ENCODE peak calls at places on chromosome 7, in seven cellular contexts. I is kidney epithelial cell, V is HL-60, J is astrocyte of the spinal cord, O is mammary epithelial cell, M is cardiac muscle cell, G is AG04449. Q is an unnamed sample.

GRCh38 chr7:41188163-41189130 is 514.4 kb downstream of the INHBA start:
- DNase-seq in I (peak), V (no peak), J (peak), O (peak), M (peak), G (peak), Q (peak)

GRCh38 chr7:150799741-150800575 is at the start of gene TMEM176B:
- DNase-seq in I (no peak), V (no peak), J (no peak), O (no peak), M (no peak), G (no peak), Q (no peak)

GRCh38 chr7:96219382-96220130 is 102.3 kb downstream of the SLC25A13 start:
- DNase-seq in I (peak), V (no peak), J (peak), O (peak), M (peak), G (no peak), Q (no peak)

GRCh38 chr7:150370612-150371071 is 2.0 kb downstream of the REPIN1 start:
- DNase-seq in I (no peak), V (no peak), J (peak), O (no peak), M (peak), G (no peak), Q (peak)

GRCh38 chr7:6436385-6436685 is 11.4 kb downstream of the DAGLB start:
- DNase-seq in I (no peak), V (no peak), J (no peak), O (no peak), M (no peak), G (no peak), Q (no peak)

GRCh38 chr7:24419070-24419469 is 135.1 kb downstream of the NPY start:
- DNase-seq in I (no peak), V (no peak), J (no peak), O (no peak), M (peak), G (no peak), Q (peak)

GRCh38 chr7:148607151-148607661 is 16.6 kb downstream of the C7orf33 start:
- DNase-seq in I (no peak), V (no peak), J (no peak), O (no peak), M (no peak), G (no peak), Q (no peak)

GRCh38 chr7:106878748-106879439 is 13.8 kb downstream of the PIK3CG start:
- DNase-seq in I (no peak), V (no peak), J (no peak), O (no peak), M (no peak), G (no peak), Q (no peak)

GRCh38 chr7:33873981-33874750 is 31.2 kb upstream of the BMPER start:
- DNase-seq in I (no peak), V (no peak), J (peak), O (peak), M (peak), G (no peak), Q (peak)

GRCh38 chr7:23220690-23221305 is 25.8 kb upstream of the GPNMB start:
- DNase-seq in I (no peak), V (no peak), J (no peak), O (no peak), M (peak), G (no peak), Q (peak)

GRCh38 chr7:23373151-23374004 is 74.2 kb downstream of the MALSU1 start:
- DNase-seq in I (no peak), V (no peak), J (peak), O (peak), M (peak), G (no peak), Q (no peak)

GRCh38 chr7:25622716-25623115 is 394.4 kb upstream of the NPVF start:
- DNase-seq in I (no peak), V (no peak), J (no peak), O (no peak), M (no peak), G (no peak), Q (peak)

GRCh38 chr7:44534501-44534900 is 6.6 kb downstream of the NPC1L1 start:
- DNase-seq in I (no peak), V (peak), J (peak), O (peak), M (peak), G (no peak), Q (peak)

GRCh38 chr7:132580717-132581285 is 4.5 kb upstream of the PLXNA4 start:
- DNase-seq in I (peak), V (no peak), J (peak), O (peak), M (peak), G (peak), Q (peak)

GRCh38 chr7:42227931-42228591 is 8.9 kb downstream of the GLI3 start:
- DNase-seq in I (no peak), V (no peak), J (peak), O (peak), M (peak), G (no peak), Q (peak)

GRCh38 chr7:32507416-32507815 is 12.1 kb downstream of the AVL9 start:
- DNase-seq in I (no peak), V (no peak), J (peak), O (no peak), M (peak), G (no peak), Q (peak)

GRCh38 chr7:28032738-28033380 is 147.7 kb downstream of the JAZF1 start:
- DNase-seq in I (no peak), V (no peak), J (no peak), O (no peak), M (no peak), G (no peak), Q (no peak)

GRCh38 chr7:73696372-73696771 is 13.0 kb downstream of the BUD23 start:
- DNase-seq in I (no peak), V (no peak), J (no peak), O (no peak), M (no peak), G (no peak), Q (no peak)

GRCh38 chr7:12458520-12459131 is 55.0 kb upstream of the VWDE start:
- DNase-seq in I (no peak), V (peak), J (peak), O (peak), M (peak), G (no peak), Q (peak)

GRCh38 chr7:114086491-114086905 is 167.7 kb upstream of the PPP1R3A start:
- DNase-seq in I (no peak), V (no peak), J (peak), O (no peak), M (no peak), G (no peak), Q (no peak)

GRCh38 chr7:38681882-38682281 is 50.7 kb upstream of the AMPH start:
- DNase-seq in I (no peak), V (no peak), J (no peak), O (no peak), M (peak), G (no peak), Q (peak)

GRCh38 chr7:68785036-68785435 is 813.2 kb upstream of the AUTS2 start:
- DNase-seq in I (no peak), V (no peak), J (no peak), O (no peak), M (peak), G (no peak), Q (peak)

GRCh38 chr7:24175603-24176002 is 108.4 kb upstream of the NPY start:
- DNase-seq in I (no peak), V (no peak), J (no peak), O (no peak), M (no peak), G (no peak), Q (no peak)

GRCh38 chr7:144738708-144739314 is 97.0 kb downstream of the TPK1 start:
- DNase-seq in I (no peak), V (no peak), J (peak), O (peak), M (peak), G (no peak), Q (peak)

GRCh38 chr7:3162286-3162685 is 118.6 kb upstream of the CARD11 start:
- DNase-seq in I (no peak), V (no peak), J (peak), O (no peak), M (peak), G (no peak), Q (peak)

GRCh38 chr7:158952776-158953175 is 96.4 kb downstream of the DYNC2I1 start:
- DNase-seq in I (no peak), V (no peak), J (no peak), O (no peak), M (no peak), G (no peak), Q (no peak)

GRCh38 chr7:29291723-29292591 is 97.4 kb downstream of the CHN2 start:
- DNase-seq in I (no peak), V (no peak), J (no peak), O (no peak), M (no peak), G (no peak), Q (no peak)

DNA sequence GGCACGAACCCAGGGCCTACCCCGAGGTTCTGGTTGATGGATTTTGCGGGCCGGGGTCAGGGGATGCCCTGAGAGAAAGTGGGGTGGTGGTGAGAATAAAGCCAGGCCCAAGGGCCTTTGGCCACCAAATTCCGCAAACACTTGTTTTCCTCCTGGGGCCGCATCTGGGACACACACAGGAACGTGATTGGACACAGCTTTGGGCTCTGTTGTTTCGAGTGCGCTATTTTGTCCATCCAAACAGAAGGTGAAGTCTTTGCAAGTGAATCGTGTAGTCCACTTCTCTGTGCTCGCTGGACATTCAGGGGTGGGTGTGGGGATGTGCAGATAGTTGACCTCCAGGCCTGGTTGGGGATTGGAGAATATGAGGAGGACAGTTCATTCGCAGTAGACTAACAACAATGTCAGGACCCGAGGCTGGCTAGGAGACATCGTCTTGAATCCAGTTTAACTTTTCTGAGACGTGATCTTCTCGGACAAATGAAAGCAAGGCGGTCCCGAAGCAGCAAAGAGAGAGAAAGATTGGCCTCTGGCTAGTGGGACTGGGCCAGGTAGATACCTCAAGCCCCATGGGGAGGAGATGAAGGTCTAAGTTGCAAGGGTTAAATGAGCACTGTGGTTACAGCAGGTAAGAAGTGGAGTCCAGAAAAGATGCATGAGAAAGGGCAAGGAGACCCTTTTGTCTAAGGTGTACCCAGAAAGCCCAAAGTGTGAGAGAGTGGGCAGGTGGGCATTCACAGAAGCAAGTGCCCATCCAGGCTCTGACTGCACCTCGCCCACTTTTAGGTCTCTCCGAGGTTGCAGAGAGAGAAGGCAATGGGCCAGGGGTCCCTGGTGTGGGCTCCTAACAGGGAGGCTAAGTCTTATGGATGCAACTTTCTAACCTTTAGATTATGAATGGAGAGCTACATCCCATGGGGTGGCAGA is 761 bp upstream of the FAM131B start:
- DNase-seq in I (no peak), V (no peak), J (no peak), O (no peak), M (no peak), G (no peak), Q (no peak)
- H3K4me3 ChIP-seq in I (no peak), V (peak), J (peak), O (peak), M (peak), G (peak), Q (peak)

DNA sequence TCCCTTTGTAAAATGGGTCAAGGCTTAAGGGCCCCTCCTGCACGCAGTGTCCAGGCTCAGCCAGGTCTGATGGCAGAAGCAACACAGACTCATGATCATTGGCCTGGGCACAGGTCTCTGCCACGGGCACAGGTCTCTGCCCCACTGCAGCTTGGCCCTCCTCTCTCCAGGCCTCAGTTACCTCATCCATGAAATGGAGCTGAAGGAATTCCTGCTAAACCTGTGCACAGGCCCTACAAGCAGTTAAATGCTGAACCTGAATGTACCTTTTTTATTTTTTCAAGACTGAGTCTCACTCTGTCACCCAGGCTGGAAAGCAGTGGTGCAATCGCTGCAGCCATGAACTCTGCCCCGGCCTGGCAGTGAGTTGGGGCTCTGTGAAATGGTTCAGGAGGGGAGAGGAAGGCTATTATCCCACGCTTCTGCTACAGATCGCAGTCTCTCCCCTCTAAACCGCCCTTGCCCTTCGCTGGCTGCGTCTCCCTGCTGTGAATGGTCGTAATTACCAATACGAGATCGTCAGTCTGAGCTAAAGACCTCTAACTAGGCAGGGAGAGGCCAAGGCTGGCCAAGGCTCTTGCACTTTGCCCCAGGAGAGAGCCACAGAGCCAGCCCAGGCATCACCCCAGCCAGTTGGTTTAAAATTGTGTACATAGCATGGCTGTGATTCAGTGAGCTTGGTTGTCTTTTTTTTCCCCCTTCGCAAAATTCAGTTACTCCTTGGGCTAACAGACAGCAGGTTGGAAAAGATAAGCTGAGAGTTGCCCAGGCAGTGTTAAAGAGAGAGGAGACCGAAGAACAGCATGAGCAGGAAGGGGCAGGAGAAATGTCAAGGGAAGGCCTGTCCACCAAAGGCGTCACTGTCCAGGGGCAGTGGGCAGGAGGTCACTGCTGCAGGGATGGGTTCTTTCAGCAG is 93.0 kb upstream of the KCTD7 start:
- DNase-seq in I (no peak), V (no peak), J (no peak), O (no peak), M (no peak), G (no peak), Q (no peak)
- H3K4me3 ChIP-seq in I (no peak), V (no peak), J (no peak), O (no peak), M (no peak), G (no peak), Q (no peak)

GRCh38 chr7:135147899-135148721 is at the start of gene TMEM140:
- DNase-seq in I (no peak), V (no peak), J (peak), O (peak), M (peak), G (no peak), Q (peak)
- H3K4me3 ChIP-seq in I (peak), V (peak), J (peak), O (no peak), M (no peak), G (peak), Q (peak)

DNA sequence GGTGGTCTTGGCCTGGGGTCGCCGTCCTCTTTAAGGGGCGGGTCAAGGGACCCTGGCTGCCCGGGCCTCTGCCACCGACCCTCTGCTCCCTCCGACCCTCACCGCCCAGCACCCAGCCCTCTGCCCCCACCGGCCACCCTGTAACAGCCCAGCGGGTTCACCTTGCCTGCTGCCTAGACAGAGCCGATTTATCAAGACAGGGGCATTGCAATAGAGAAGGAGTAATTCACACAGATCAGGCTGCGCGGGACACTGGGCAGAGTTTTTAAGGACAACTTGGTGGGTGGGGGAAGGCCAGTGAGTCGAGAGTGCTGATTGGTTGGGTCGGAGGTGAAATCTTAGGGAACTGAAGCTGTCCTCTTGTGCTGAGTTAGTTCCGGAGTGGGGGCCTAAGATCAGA is 779 bp upstream of the ADCK2 start:
- DNase-seq in I (no peak), V (no peak), J (no peak), O (no peak), M (no peak), G (no peak), Q (no peak)
- H3K4me3 ChIP-seq in I (no peak), V (no peak), J (no peak), O (no peak), M (no peak), G (no peak), Q (no peak)

DNA sequence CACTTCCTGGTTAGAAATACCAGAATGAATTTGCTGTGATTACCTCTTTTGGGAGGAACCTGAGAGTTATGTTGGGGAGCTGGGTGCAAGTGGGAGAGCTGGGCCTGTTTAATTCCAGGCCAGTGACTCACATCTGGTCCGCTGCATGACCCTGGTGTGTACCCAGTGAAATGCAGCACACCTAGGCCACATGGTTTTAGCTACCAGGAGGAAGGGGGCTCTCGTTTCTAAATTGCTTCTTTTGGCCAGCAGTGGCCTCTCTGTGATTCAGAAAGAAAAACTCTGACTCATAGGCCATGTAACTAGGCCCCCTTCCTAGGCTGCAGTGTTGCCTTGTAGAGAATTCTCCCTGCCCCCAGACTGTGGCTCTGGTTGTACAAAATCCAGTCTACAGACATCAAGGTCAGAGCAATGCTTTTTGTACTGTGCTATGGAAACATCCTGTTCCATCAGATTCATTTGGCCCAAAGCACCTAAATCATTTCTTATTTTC is 6.7 kb downstream of the AGFG2 start:
- DNase-seq in I (peak), V (no peak), J (peak), O (peak), M (peak), G (peak), Q (peak)
- H3K4me3 ChIP-seq in I (no peak), V (no peak), J (no peak), O (no peak), M (no peak), G (no peak), Q (no peak)

GRCh38 chr7:154345093-154345492 is 292.9 kb downstream of the DPP6 start:
- DNase-seq in I (no peak), V (no peak), J (no peak), O (no peak), M (no peak), G (no peak), Q (no peak)

GRCh38 chr7:154339169-154339568 is 287.0 kb downstream of the DPP6 start:
- DNase-seq in I (no peak), V (no peak), J (no peak), O (no peak), M (no peak), G (no peak), Q (no peak)

GRCh38 chr7:154342971-154343633 is 290.9 kb downstream of the DPP6 start:
- DNase-seq in I (no peak), V (no peak), J (no peak), O (no peak), M (no peak), G (no peak), Q (no peak)

GRCh38 chr7:154347867-154348266 is 295.7 kb downstream of the DPP6 start:
- DNase-seq in I (no peak), V (no peak), J (no peak), O (no peak), M (no peak), G (no peak), Q (no peak)

DNA sequence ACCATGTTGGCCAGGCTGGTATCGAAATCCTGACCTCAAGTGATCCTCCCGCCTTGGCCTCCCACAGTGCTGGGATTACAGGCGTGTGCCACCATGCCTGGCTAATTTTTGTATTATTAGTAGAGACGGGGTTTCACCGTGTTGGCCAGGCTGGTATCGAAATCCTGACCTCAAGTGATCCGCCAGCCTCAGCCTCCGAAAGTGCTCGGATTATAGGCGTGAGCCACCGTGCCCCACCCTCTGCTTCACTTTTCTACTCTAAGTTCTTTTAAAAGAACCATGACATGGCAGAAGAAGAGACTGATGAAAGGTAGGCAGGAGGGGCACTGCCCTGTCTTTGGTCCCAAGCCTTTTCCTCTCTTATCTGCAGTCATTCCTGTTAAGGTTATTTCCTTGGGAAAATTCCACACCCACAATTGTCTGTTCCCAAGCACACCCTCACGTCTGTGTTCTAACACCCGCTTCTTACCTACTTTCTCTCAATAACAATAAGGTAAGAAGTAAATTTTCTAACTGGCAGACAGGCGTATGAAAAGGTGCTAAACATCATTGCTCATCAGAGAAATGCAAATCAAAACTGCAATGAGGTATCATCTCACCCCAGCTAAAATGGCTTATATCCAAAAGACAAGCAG is 291.7 kb downstream of the DPP6 start:
- DNase-seq in I (no peak), V (no peak), J (no peak), O (no peak), M (no peak), G (no peak), Q (no peak)
- H3K4me3 ChIP-seq in I (no peak), V (no peak), J (no peak), O (no peak), M (no peak), G (no peak), Q (no peak)

Q was measured in choroid plexus epithelial cell.